ENCODE peak calls at places on chromosomes 6 and 20, in nine cellular contexts. One of them, this sample, is unnamed.

GRCh38 chr6:63574554-63574900 is 2.2 kb downstream of the LOC128125822 start:
- DNase-seq in prostate gland: no peak
- DNase-seq in gastrocnemius medialis: no peak
- DNase-seq in body of pancreas: no peak
- DNase-seq in tibial nerve: no peak
- DNase-seq in heart right ventricle: no peak
- DNase-seq in endodermal cell: no peak
- DNase-seq in fibroblast of lung: no peak
- DNase-seq in HCT116: no peak
- DNase-seq in this sample: no peak

GRCh38 chr20:53957421-53958172 is 112.8 kb downstream of the BCAS1 start:
- DNase-seq in tibial nerve: no peak
- DNase-seq in endodermal cell: no peak
- DNase-seq in prostate gland: no peak
- DNase-seq in fibroblast of lung: peak; percentile 90
- DNase-seq in heart right ventricle: no peak
- DNase-seq in body of pancreas: no peak
- DNase-seq in gastrocnemius medialis: no peak
- DNase-seq in HCT116: no peak
- DNase-seq in this sample: no peak

GRCh38 chr6:133623065-133623464 is 265.8 kb upstream of the TCF21 start:
- DNase-seq in endodermal cell: no peak
- DNase-seq in heart right ventricle: no peak
- DNase-seq in prostate gland: no peak
- DNase-seq in body of pancreas: no peak
- DNase-seq in gastrocnemius medialis: no peak
- DNase-seq in HCT116: no peak
- DNase-seq in tibial nerve: peak; percentile 26
- DNase-seq in fibroblast of lung: peak; percentile 79
- DNase-seq in this sample: no peak

GRCh38 chr6:41658551-41659069 is 20.3 kb downstream of the MDFI start:
- DNase-seq in tibial nerve: no peak
- DNase-seq in endodermal cell: no peak
- DNase-seq in heart right ventricle: no peak
- DNase-seq in gastrocnemius medialis: no peak
- DNase-seq in HCT116: no peak
- DNase-seq in body of pancreas: no peak
- DNase-seq in fibroblast of lung: no peak
- DNase-seq in prostate gland: no peak
- DNase-seq in this sample: no peak

GRCh38 chr20:17533396-17533795 is 2.2 kb upstream of the BFSP1 start:
- DNase-seq in body of pancreas: no peak
- DNase-seq in HCT116: peak; percentile 51
- DNase-seq in fibroblast of lung: peak; percentile 60
- DNase-seq in gastrocnemius medialis: no peak
- DNase-seq in heart right ventricle: no peak
- DNase-seq in prostate gland: no peak
- DNase-seq in tibial nerve: peak; percentile 29
- DNase-seq in endodermal cell: peak; percentile 70
- DNase-seq in this sample: no peak

GRCh38 chr6:92849636-92850035 is 569.7 kb downstream of the EPHA7 start:
- DNase-seq in prostate gland: peak; percentile 46
- DNase-seq in tibial nerve: no peak
- DNase-seq in endodermal cell: no peak
- DNase-seq in gastrocnemius medialis: no peak
- DNase-seq in HCT116: no peak
- DNase-seq in fibroblast of lung: no peak
- DNase-seq in heart right ventricle: no peak
- DNase-seq in body of pancreas: no peak
- DNase-seq in this sample: no peak

GRCh38 chr20:11451793-11452291 is 465.9 kb upstream of the BTBD3 start:
- DNase-seq in prostate gland: peak; percentile 15
- DNase-seq in fibroblast of lung: peak; percentile 81
- DNase-seq in HCT116: peak; percentile 26
- DNase-seq in tibial nerve: no peak
- DNase-seq in gastrocnemius medialis: peak; percentile 22
- DNase-seq in heart right ventricle: no peak
- DNase-seq in body of pancreas: no peak
- DNase-seq in endodermal cell: peak; percentile 62
- DNase-seq in this sample: no peak

GRCh38 chr20:45408646-45409213 is 641 bp downstream of the DBNDD2 start:
- DNase-seq in prostate gland: no peak
- DNase-seq in tibial nerve: no peak
- DNase-seq in heart right ventricle: peak; percentile 16
- DNase-seq in HCT116: no peak
- DNase-seq in endodermal cell: no peak
- DNase-seq in gastrocnemius medialis: no peak
- DNase-seq in fibroblast of lung: no peak
- DNase-seq in body of pancreas: no peak
- DNase-seq in this sample: no peak

GRCh38 chr6:52253494-52253893 is 9.2 kb upstream of the IL17F start:
- DNase-seq in endodermal cell: no peak
- DNase-seq in tibial nerve: no peak
- DNase-seq in gastrocnemius medialis: no peak
- DNase-seq in fibroblast of lung: no peak
- DNase-seq in body of pancreas: no peak
- DNase-seq in HCT116: no peak
- DNase-seq in heart right ventricle: no peak
- DNase-seq in prostate gland: no peak
- DNase-seq in this sample: no peak

GRCh38 chr6:16168858-16169257 is 40.0 kb downstream of the MYLIP start:
- DNase-seq in prostate gland: no peak
- DNase-seq in heart right ventricle: no peak
- DNase-seq in body of pancreas: no peak
- DNase-seq in endodermal cell: peak; percentile 73
- DNase-seq in fibroblast of lung: peak; percentile 24
- DNase-seq in tibial nerve: no peak
- DNase-seq in gastrocnemius medialis: no peak
- DNase-seq in HCT116: peak; percentile 10
- DNase-seq in this sample: no peak

GRCh38 chr20:8774412-8774811 is 294.5 kb upstream of the PLCB4 start:
- DNase-seq in prostate gland: no peak
- DNase-seq in endodermal cell: no peak
- DNase-seq in fibroblast of lung: no peak
- DNase-seq in heart right ventricle: no peak
- DNase-seq in gastrocnemius medialis: no peak
- DNase-seq in body of pancreas: no peak
- DNase-seq in tibial nerve: no peak
- DNase-seq in HCT116: no peak
- DNase-seq in this sample: no peak

GRCh38 chr6:66226099-66226498 is 519.1 kb upstream of the EYS start:
- DNase-seq in HCT116: no peak
- DNase-seq in heart right ventricle: no peak
- DNase-seq in prostate gland: no peak
- DNase-seq in fibroblast of lung: no peak
- DNase-seq in gastrocnemius medialis: no peak
- DNase-seq in endodermal cell: no peak
- DNase-seq in body of pancreas: no peak
- DNase-seq in tibial nerve: no peak
- DNase-seq in this sample: no peak

GRCh38 chr20:36604952-36605308 is 649 bp upstream of the RAB5IF start:
- DNase-seq in tibial nerve: peak; percentile 18
- DNase-seq in prostate gland: peak; percentile 7
- DNase-seq in heart right ventricle: peak; percentile 28
- DNase-seq in endodermal cell: no peak
- DNase-seq in gastrocnemius medialis: no peak
- DNase-seq in fibroblast of lung: no peak
- DNase-seq in body of pancreas: peak; percentile 43
- DNase-seq in HCT116: peak; percentile 31
- DNase-seq in this sample: peak; percentile 19

GRCh38 chr6:53309059-53309896 is 39.5 kb downstream of the ELOVL5 start:
- DNase-seq in body of pancreas: no peak
- DNase-seq in HCT116: no peak
- DNase-seq in endodermal cell: no peak
- DNase-seq in heart right ventricle: no peak
- DNase-seq in fibroblast of lung: peak; percentile 69
- DNase-seq in prostate gland: no peak
- DNase-seq in gastrocnemius medialis: no peak
- DNase-seq in tibial nerve: no peak
- DNase-seq in this sample: no peak

GRCh38 chr6:113171882-113172281 is 685.3 kb upstream of the MARCKS start:
- DNase-seq in HCT116: no peak
- DNase-seq in fibroblast of lung: no peak
- DNase-seq in body of pancreas: no peak
- DNase-seq in tibial nerve: no peak
- DNase-seq in gastrocnemius medialis: no peak
- DNase-seq in prostate gland: no peak
- DNase-seq in endodermal cell: no peak
- DNase-seq in heart right ventricle: no peak
- DNase-seq in this sample: no peak

GRCh38 chr20:1813101-1813529 is 82.1 kb upstream of the SIRPA start:
- DNase-seq in fibroblast of lung: peak; percentile 94
- DNase-seq in tibial nerve: peak; percentile 79
- DNase-seq in body of pancreas: no peak
- DNase-seq in HCT116: no peak
- DNase-seq in gastrocnemius medialis: no peak
- DNase-seq in prostate gland: peak; percentile 43
- DNase-seq in heart right ventricle: peak; percentile 62
- DNase-seq in endodermal cell: peak; percentile 1
- DNase-seq in this sample: peak; percentile 69

GRCh38 chr20:35314460-35315198 is 22.4 kb upstream of the FAM83C start:
- DNase-seq in prostate gland: no peak
- DNase-seq in body of pancreas: no peak
- DNase-seq in fibroblast of lung: peak; percentile 66
- DNase-seq in gastrocnemius medialis: no peak
- DNase-seq in heart right ventricle: no peak
- DNase-seq in tibial nerve: no peak
- DNase-seq in endodermal cell: no peak
- DNase-seq in HCT116: no peak
- DNase-seq in this sample: no peak

DNA sequence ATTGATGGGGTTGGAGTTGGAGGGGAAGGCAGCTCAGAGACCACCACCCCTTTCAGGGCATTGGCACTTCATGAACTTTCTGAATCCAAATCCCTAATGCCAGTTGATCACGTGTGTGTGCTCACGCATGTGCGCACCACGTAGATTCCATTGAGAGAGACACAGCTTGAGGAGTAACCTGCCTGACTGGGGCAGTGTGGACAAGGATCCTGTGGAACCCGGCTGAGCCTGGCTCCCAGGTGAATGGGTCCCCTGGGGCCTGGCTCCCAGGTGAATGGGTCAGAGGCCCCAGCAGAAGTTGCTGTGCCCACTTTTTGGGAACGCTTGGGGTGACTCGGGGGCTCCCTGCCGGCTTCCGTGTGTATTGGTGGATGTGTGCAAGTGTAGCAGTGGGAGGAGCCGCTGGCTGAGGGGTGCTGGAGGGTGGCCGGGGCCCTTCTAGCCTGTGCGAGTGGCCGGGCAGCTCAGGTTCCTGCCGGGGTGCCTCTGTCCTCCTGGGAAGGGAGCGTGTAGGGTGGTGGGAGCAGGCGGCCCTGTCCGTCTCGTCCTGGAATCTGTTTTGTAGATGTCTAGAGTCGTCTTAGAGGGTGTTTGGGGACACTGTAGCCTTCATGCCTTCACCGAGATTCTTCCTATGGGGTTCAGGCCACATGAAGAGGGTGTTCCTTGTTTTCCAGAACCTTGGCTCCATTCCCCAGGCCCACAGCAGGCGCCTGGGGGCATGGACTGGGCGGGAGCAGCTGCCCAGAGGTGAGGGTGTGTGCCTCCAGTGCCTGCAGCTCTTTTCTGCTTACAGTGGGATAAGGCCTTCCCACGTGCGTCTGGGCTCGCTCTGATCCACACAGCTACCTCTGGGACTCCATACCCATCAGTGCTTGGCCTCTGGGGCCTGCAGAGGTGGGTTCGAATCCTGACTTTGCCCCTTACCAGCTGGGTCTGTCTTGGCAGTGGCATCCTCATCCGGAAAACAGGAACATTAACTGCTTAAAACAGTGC is 3.2 kb downstream of the RBM38 start:
- DNase-seq in heart right ventricle: no peak
- DNase-seq in prostate gland: no peak
- DNase-seq in tibial nerve: no peak
- DNase-seq in endodermal cell: no peak
- DNase-seq in fibroblast of lung: no peak
- DNase-seq in gastrocnemius medialis: no peak
- DNase-seq in body of pancreas: no peak
- DNase-seq in HCT116: no peak
- DNase-seq in this sample: no peak
- H3K36me3 ChIP-seq in heart right ventricle: no peaks in the 10 kb centered on the region
- H3K36me3 ChIP-seq in prostate gland: no peaks in the 10 kb centered on the region
- H3K36me3 ChIP-seq in tibial nerve: peaks cover 21% of the 10 kb centered on the region
- H3K36me3 ChIP-seq in endodermal cell: peaks cover 26% of the 10 kb centered on the region
- H3K36me3 ChIP-seq in fibroblast of lung: peaks cover 4% of the 10 kb centered on the region
- H3K36me3 ChIP-seq in gastrocnemius medialis: no peaks in the 10 kb centered on the region
- H3K36me3 ChIP-seq in body of pancreas: no peaks in the 10 kb centered on the region
- H3K36me3 ChIP-seq in HCT116: peaks cover 25% of the 10 kb centered on the region
- H3K36me3 ChIP-seq in this sample: peaks cover 26% of the 10 kb centered on the region

GRCh38 chr6:121837545-121838229 is 402.2 kb downstream of the GJA1 start:
- DNase-seq in body of pancreas: no peak
- DNase-seq in fibroblast of lung: peak; percentile 15
- DNase-seq in tibial nerve: no peak
- DNase-seq in prostate gland: no peak
- DNase-seq in HCT116: no peak
- DNase-seq in heart right ventricle: no peak
- DNase-seq in gastrocnemius medialis: no peak
- DNase-seq in endodermal cell: no peak
- DNase-seq in this sample: no peak
- TF ChIP-seq CTCF in body of pancreas: no peak
- TF ChIP-seq CTCF in fibroblast of lung: no peak
- TF ChIP-seq CTCF in tibial nerve: no peak
- TF ChIP-seq CTCF in prostate gland: no peak
- TF ChIP-seq CTCF in HCT116: no peak
- TF ChIP-seq CTCF in heart right ventricle: no peak
- TF ChIP-seq CTCF in gastrocnemius medialis: no peak
- TF ChIP-seq CTCF in endodermal cell: no peak
- TF ChIP-seq CTCF in this sample: no peak

DNA sequence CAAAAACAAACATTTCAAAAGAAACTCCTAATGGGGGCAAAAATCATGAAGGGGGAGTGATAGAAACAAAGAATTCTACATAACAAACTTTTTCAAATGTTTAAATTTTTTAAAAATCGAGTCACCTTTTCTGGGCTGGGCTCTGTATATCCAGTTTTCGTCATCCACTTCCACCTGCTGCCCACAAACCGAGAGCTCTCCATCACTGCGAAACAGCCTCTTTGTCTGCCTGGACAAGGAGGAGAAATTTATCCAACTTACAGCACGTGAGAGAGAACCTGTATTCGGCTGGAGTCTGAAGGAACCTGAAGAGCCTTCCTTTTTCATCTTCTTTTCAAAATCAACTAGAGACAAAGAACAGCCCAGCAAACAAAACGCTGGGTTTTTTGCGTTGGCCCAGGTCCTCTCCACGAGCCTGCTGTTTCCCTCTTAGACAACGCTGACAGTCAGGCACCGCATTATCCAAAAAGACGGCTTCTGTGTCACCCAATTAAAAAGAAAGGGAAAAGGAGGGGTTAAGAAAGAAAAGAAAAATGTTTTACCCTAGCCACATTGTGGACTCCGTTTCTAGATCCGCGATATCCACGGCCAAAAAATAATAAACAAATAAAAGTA is 72.4 kb upstream of the NHSL1 start:
- DNase-seq in prostate gland: no peak
- DNase-seq in endodermal cell: no peak
- DNase-seq in body of pancreas: no peak
- DNase-seq in gastrocnemius medialis: no peak
- DNase-seq in tibial nerve: no peak
- DNase-seq in heart right ventricle: no peak
- DNase-seq in HCT116: no peak
- DNase-seq in fibroblast of lung: peak; percentile 10
- DNase-seq in this sample: no peak
- H3K9me3 ChIP-seq in prostate gland: no peaks in the 10 kb centered on the region
- H3K9me3 ChIP-seq in endodermal cell: no peaks in the 10 kb centered on the region
- H3K9me3 ChIP-seq in body of pancreas: no peaks in the 10 kb centered on the region
- H3K9me3 ChIP-seq in gastrocnemius medialis: no peaks in the 10 kb centered on the region
- H3K9me3 ChIP-seq in tibial nerve: no peaks in the 10 kb centered on the region
- H3K9me3 ChIP-seq in heart right ventricle: no peaks in the 10 kb centered on the region
- H3K9me3 ChIP-seq in HCT116: no peaks in the 10 kb centered on the region
- H3K9me3 ChIP-seq in fibroblast of lung: no peaks in the 10 kb centered on the region
- H3K9me3 ChIP-seq in this sample: no peaks in the 10 kb centered on the region

GRCh38 chr6:70183512-70183911 is 119.4 kb downstream of the COL9A1 start:
- DNase-seq in fibroblast of lung: no peak
- DNase-seq in endodermal cell: no peak
- DNase-seq in gastrocnemius medialis: no peak
- DNase-seq in HCT116: no peak
- DNase-seq in heart right ventricle: no peak
- DNase-seq in body of pancreas: no peak
- DNase-seq in tibial nerve: no peak
- DNase-seq in prostate gland: peak; percentile 5
- DNase-seq in this sample: no peak
- H3K36me3 ChIP-seq in fibroblast of lung: no peaks in the 10 kb centered on the region
- H3K36me3 ChIP-seq in endodermal cell: no peaks in the 10 kb centered on the region
- H3K36me3 ChIP-seq in gastrocnemius medialis: no peaks in the 10 kb centered on the region
- H3K36me3 ChIP-seq in HCT116: no peaks in the 10 kb centered on the region
- H3K36me3 ChIP-seq in heart right ventricle: no peaks in the 10 kb centered on the region
- H3K36me3 ChIP-seq in body of pancreas: no peaks in the 10 kb centered on the region
- H3K36me3 ChIP-seq in tibial nerve: no peaks in the 10 kb centered on the region
- H3K36me3 ChIP-seq in prostate gland: no peaks in the 10 kb centered on the region
- H3K36me3 ChIP-seq in this sample: no peaks in the 10 kb centered on the region